ENCODE peak calls at places on chromosomes 6 and 20, in five cellular contexts. Q, T, W, A and M are unnamed samples.

GRCh38 chr20:36872857-36873256 is 3.1 kb upstream of the TLDC2 start:
- DNase-seq in T (no peak), Q (no peak), A (no peak), W (peak), M (no peak)

GRCh38 chr6:153965996-153966395 is 73.0 kb upstream of the OPRM1 start:
- DNase-seq in Q (no peak), A (no peak), W (peak), T (no peak), M (no peak)

GRCh38 chr6:48486373-48486772 is 375.4 kb upstream of the PTCHD4 start:
- DNase-seq in Q (no peak), T (no peak), A (no peak), W (no peak), M (no peak)

GRCh38 chr6:42493914-42494539 is 42.3 kb upstream of the TRERF1 start:
- DNase-seq in W (no peak), A (no peak), Q (no peak), T (no peak), M (no peak)

GRCh38 chr6:132797975-132798819 is at the start of gene SLC18B1:
- DNase-seq in A (peak), W (peak), T (no peak), Q (no peak), M (peak)

GRCh38 chr20:63850689-63851547 is 10.4 kb upstream of the ABHD16B start:
- DNase-seq in W (no peak), T (no peak), Q (no peak), A (peak), M (no peak)

GRCh38 chr6:165677091-165677490 is 14.1 kb upstream of the PDE10A start:
- DNase-seq in T (no peak), Q (no peak), W (no peak), A (no peak), M (no peak)

GRCh38 chr6:9250852-9251251 is 815.5 kb upstream of the SLC35B3 start:
- DNase-seq in A (no peak), W (peak), Q (peak), T (no peak), M (no peak)

GRCh38 chr6:85798934-85799490 is 156.3 kb upstream of the SYNCRIP start:
- DNase-seq in T (no peak), Q (no peak), W (no peak), A (no peak), M (no peak)

GRCh38 chr20:52761867-52762266 is 210.3 kb upstream of the TSHZ2 start:
- DNase-seq in W (no peak), A (no peak), Q (no peak), T (no peak), M (no peak)

GRCh38 chr20:51542033-51542893 is at the start of gene NFATC2:
- DNase-seq in T (no peak), Q (no peak), W (peak), A (peak), M (no peak)

GRCh38 chr6:17705428-17705777 is 1.3 kb downstream of the NUP153 start:
- DNase-seq in A (no peak), W (peak), Q (no peak), T (no peak), M (peak)

GRCh38 chr6:29967379-29968010 is 25.2 kb downstream of the HLA-A start:
- DNase-seq in T (no peak), Q (no peak), W (peak), A (no peak), M (peak)

GRCh38 chr20:45999908-46000570 is 8.7 kb upstream of the MMP9 start:
- DNase-seq in W (no peak), T (no peak), Q (no peak), A (no peak), M (no peak)

GRCh38 chr6:47135772-47136171 is 93.6 kb upstream of the ADGRF1 start:
- DNase-seq in A (no peak), Q (no peak), T (no peak), W (peak), M (no peak)